ENCODE peak calls at places on chromosomes 7 and 10, in five cellular contexts. One of them, this sample, is unnamed.
A peak's percentile ranks its signal among the peaks of the same experiment; 100 is the strongest.

GRCh38 chr7:94655884-94656657 is at the start of gene SGCE:
- DNase-seq in coronary artery: peak; percentile 78
- DNase-seq in glutamatergic neuron: peak; percentile 89
- DNase-seq in NCI-H1105: peak; percentile 69
- DNase-seq in lung: peak; percentile 81
- DNase-seq in this sample: peak; percentile 92

GRCh38 chr7:128841961-128842673 is 11.9 kb downstream of the FLNC start:
- DNase-seq in coronary artery: no peak
- DNase-seq in NCI-H1105: no peak
- DNase-seq in glutamatergic neuron: peak; percentile 62
- DNase-seq in lung: no peak
- DNase-seq in this sample: peak; percentile 85

GRCh38 chr7:11650504-11650903 is 181.5 kb downstream of the THSD7A start:
- DNase-seq in glutamatergic neuron: no peak
- DNase-seq in coronary artery: no peak
- DNase-seq in NCI-H1105: no peak
- DNase-seq in lung: no peak
- DNase-seq in this sample: no peak

GRCh38 chr10:86319626-86320025 is 47.0 kb downstream of the GRID1 start:
- DNase-seq in glutamatergic neuron: no peak
- DNase-seq in lung: no peak
- DNase-seq in coronary artery: peak; percentile 26
- DNase-seq in NCI-H1105: no peak
- DNase-seq in this sample: no peak

GRCh38 chr7:155466814-155467675 is 9.1 kb downstream of the EN2 start:
- DNase-seq in NCI-H1105: peak; percentile 66
- DNase-seq in coronary artery: no peak
- DNase-seq in lung: no peak
- DNase-seq in glutamatergic neuron: peak; percentile 87
- DNase-seq in this sample: no peak

GRCh38 chr10:24272374-24272773 is 63.4 kb downstream of the KIAA1217 start:
- DNase-seq in NCI-H1105: no peak
- DNase-seq in coronary artery: no peak
- DNase-seq in lung: no peak
- DNase-seq in glutamatergic neuron: no peak
- DNase-seq in this sample: no peak

GRCh38 chr10:77328272-77328816 is 309.3 kb downstream of the KCNMA1 start:
- DNase-seq in NCI-H1105: no peak
- DNase-seq in lung: no peak
- DNase-seq in glutamatergic neuron: no peak
- DNase-seq in coronary artery: no peak
- DNase-seq in this sample: peak; percentile 52

GRCh38 chr10:79984851-79985250 is 35.9 kb upstream of the SFTPD start:
- DNase-seq in glutamatergic neuron: no peak
- DNase-seq in coronary artery: no peak
- DNase-seq in lung: peak; percentile 67
- DNase-seq in NCI-H1105: no peak
- DNase-seq in this sample: peak; percentile 76

GRCh38 chr10:25159591-25159990 is 15.2 kb upstream of the GPR158 start:
- DNase-seq in lung: no peak
- DNase-seq in coronary artery: no peak
- DNase-seq in glutamatergic neuron: no peak
- DNase-seq in NCI-H1105: no peak
- DNase-seq in this sample: no peak

GRCh38 chr10:62278461-62278910 is 9.8 kb upstream of the RTKN2 start:
- DNase-seq in coronary artery: no peak
- DNase-seq in lung: no peak
- DNase-seq in NCI-H1105: no peak
- DNase-seq in glutamatergic neuron: no peak
- DNase-seq in this sample: no peak

GRCh38 chr10:24703700-24704099 is 20.0 kb downstream of the ARHGAP21 start:
- DNase-seq in coronary artery: no peak
- DNase-seq in NCI-H1105: no peak
- DNase-seq in lung: no peak
- DNase-seq in glutamatergic neuron: no peak
- DNase-seq in this sample: no peak

GRCh38 chr7:94420321-94420720 is 25.6 kb downstream of the COL1A2 start:
- DNase-seq in NCI-H1105: no peak
- DNase-seq in coronary artery: no peak
- DNase-seq in lung: no peak
- DNase-seq in glutamatergic neuron: no peak
- DNase-seq in this sample: no peak

GRCh38 chr7:78473011-78473410 is 674.4 kb downstream of the PHTF2 start:
- DNase-seq in NCI-H1105: no peak
- DNase-seq in lung: no peak
- DNase-seq in coronary artery: no peak
- DNase-seq in glutamatergic neuron: no peak
- DNase-seq in this sample: no peak

GRCh38 chr10:100728928-100729876 is 16.2 kb upstream of the PAX2 start:
- DNase-seq in NCI-H1105: no peak
- DNase-seq in lung: no peak
- DNase-seq in glutamatergic neuron: peak; percentile 76
- DNase-seq in coronary artery: no peak
- DNase-seq in this sample: no peak

GRCh38 chr10:133268532-133268931 is 8.1 kb downstream of the ADAM8 start:
- DNase-seq in NCI-H1105: no peak
- DNase-seq in glutamatergic neuron: no peak
- DNase-seq in coronary artery: no peak
- DNase-seq in lung: no peak
- DNase-seq in this sample: no peak

GRCh38 chr10:28291881-28292297 is 11.0 kb downstream of the MPP7 start:
- DNase-seq in glutamatergic neuron: no peak
- DNase-seq in lung: no peak
- DNase-seq in NCI-H1105: no peak
- DNase-seq in coronary artery: no peak
- DNase-seq in this sample: no peak